ENCODE peak calls at places on chromosomes 4 and X, in nine cellular contexts. N is HepG2, X is uterus, K is GM23248, V is tibial artery, I is neural progenitor cell, U is astrocyte, Y is mesenchymal stem cell, C is SJSA1. O is an unnamed sample.
A peak's percentile ranks its signal among the peaks of the same experiment; 100 is the strongest.

GRCh38 chr4:177442623-177443155 is 452 bp upstream of the AGA start:
- DNase-seq in K (peak; percentile 31), X (no peak), Y (no peak), V (no peak), I (no peak), N (peak; percentile 8), C (no peak), U (no peak), O (no peak)

GRCh38 chr4:2860391-2861348 is 17.0 kb downstream of the ADD1 start:
- DNase-seq in N (peak; percentile 95), X (no peak), Y (peak; percentile 29), C (no peak), I (peak; percentile 27), K (no peak), U (peak; percentile 56), V (no peak), O (no peak)

GRCh38 chrX:47776301-47776700 is 60.4 kb upstream of the ZNF81 start:
- DNase-seq in C (no peak), U (no peak), K (no peak), Y (no peak), V (no peak), N (no peak), I (no peak), X (no peak), O (no peak)

GRCh38 chr4:78032446-78032845 is 24.7 kb upstream of the FRAS1 start:
- DNase-seq in K (no peak), X (no peak), I (no peak), C (no peak), V (no peak), N (no peak), U (no peak), Y (no peak), O (no peak)

GRCh38 chrX:103170216-103170615 is 44.7 kb upstream of the BEX4 start:
- DNase-seq in I (no peak), K (peak; percentile 45), U (peak; percentile 8), Y (no peak), X (no peak), N (no peak), C (no peak), V (no peak), O (peak; percentile 35)

GRCh38 chr4:55543858-55544257 is 2.9 kb downstream of the CLOCK start:
- DNase-seq in Y (peak; percentile 23), I (no peak), K (peak; percentile 58), X (no peak), C (no peak), V (no peak), N (no peak), U (no peak), O (no peak)

GRCh38 chr4:8291701-8292387 is 22.3 kb downstream of the HTRA3 start:
- DNase-seq in U (no peak), C (no peak), I (no peak), Y (no peak), K (no peak), V (no peak), X (peak; percentile 3), N (no peak), O (no peak)

GRCh38 chr4:91448668-91449330 is 855.0 kb upstream of the GRID2 start:
- DNase-seq in X (no peak), C (no peak), Y (peak; percentile 52), N (no peak), K (peak; percentile 4), U (peak; percentile 75), I (no peak), V (no peak), O (no peak)

GRCh38 chrX:45718676-45719075 is 518.0 kb upstream of the DIPK2B start:
- DNase-seq in U (no peak), Y (no peak), V (no peak), I (no peak), N (no peak), X (no peak), C (no peak), K (no peak), O (no peak)

GRCh38 chr4:7286798-7287197 is 94.5 kb downstream of the SORCS2 start:
- DNase-seq in C (no peak), Y (no peak), K (no peak), N (no peak), X (no peak), U (no peak), I (no peak), V (no peak), O (no peak)

GRCh38 chrX:23845316-23845932 is 62.3 kb downstream of the APOO start:
- DNase-seq in X (no peak), Y (peak; percentile 15), V (no peak), N (peak; percentile 64), U (no peak), I (no peak), C (no peak), K (no peak), O (no peak)

GRCh38 chr4:100981447-100982204 is 365.7 kb downstream of the PPP3CA start:
- DNase-seq in K (peak; percentile 71), U (peak; percentile 81), C (no peak), X (no peak), Y (peak; percentile 79), I (no peak), N (no peak), V (no peak), O (no peak)

GRCh38 chr4:4884611-4885010 is 25.1 kb downstream of the MSX1 start:
- DNase-seq in X (no peak), N (no peak), C (no peak), V (no peak), K (peak; percentile 48), Y (no peak), U (no peak), I (no peak), O (peak; percentile 14)

GRCh38 chr4:102557636-102558035 is 56.5 kb downstream of the NFKB1 start:
- DNase-seq in N (no peak), U (no peak), I (no peak), C (no peak), Y (no peak), X (no peak), K (no peak), V (no peak), O (no peak)

GRCh38 chr4:102562995-102563394 is 61.8 kb downstream of the NFKB1 start:
- DNase-seq in I (no peak), K (peak; percentile 62), C (no peak), N (no peak), Y (no peak), X (no peak), U (no peak), V (no peak), O (no peak)

GRCh38 chr4:102560743-102561341 is 59.7 kb downstream of the NFKB1 start:
- DNase-seq in V (no peak), N (no peak), I (no peak), X (no peak), C (no peak), Y (no peak), U (no peak), K (no peak), O (no peak)

GRCh38 chr4:102564399-102564921 is 63.3 kb downstream of the NFKB1 start:
- DNase-seq in U (peak; percentile 80), X (no peak), V (no peak), K (peak; percentile 85), N (no peak), Y (peak; percentile 44), I (no peak), C (no peak), O (peak; percentile 56)

GRCh38 chr4:102560115-102560514 is 59.0 kb downstream of the NFKB1 start:
- DNase-seq in I (no peak), V (no peak), Y (no peak), K (no peak), U (no peak), N (no peak), C (no peak), X (no peak), O (no peak)
- H3K4me3 ChIP-seq in I (no peak overlapping the region), V (no peak overlapping the region), Y (no peak overlapping the region), K (no peak overlapping the region), U (no peak overlapping the region), N (no peak overlapping the region), C (no peak overlapping the region), X (no peak overlapping the region), O (no peak overlapping the region)

GRCh38 chrX:63930140-63930539 is 145.1 kb upstream of the ARHGEF9 start:
- DNase-seq in Y (no peak), X (no peak), K (peak; percentile 58), C (no peak), I (peak; percentile 56), U (no peak), N (no peak), V (no peak), O (no peak)
- H3K9me3 ChIP-seq in Y (no peaks in the 10 kb centered on the region), X (no peaks in the 10 kb centered on the region), K (no peaks in the 10 kb centered on the region), C (no peaks in the 10 kb centered on the region), I (no peaks in the 10 kb centered on the region), U (no peaks in the 10 kb centered on the region), N (no peaks in the 10 kb centered on the region), V (no peaks in the 10 kb centered on the region), O (no peaks in the 10 kb centered on the region)

DNA sequence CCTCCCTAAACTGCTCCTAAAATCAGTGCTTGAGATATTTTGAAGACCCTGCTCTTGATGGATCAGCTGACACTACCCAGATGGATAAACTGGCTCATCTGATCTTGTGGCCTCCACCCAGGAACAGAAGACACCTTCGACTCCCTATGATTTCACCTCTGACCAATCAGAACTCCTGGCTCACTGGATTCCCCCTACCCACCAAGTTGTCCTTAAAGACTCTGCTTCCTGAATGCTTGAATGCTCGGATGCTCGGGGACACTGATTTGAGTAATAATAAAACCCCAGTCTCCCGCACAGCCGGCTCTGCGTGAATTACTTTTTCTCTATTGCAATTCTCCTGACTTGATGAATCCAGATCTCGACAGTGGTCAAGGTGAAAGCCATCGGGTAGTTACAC is 12.0 kb upstream of the RPS3A start:
- DNase-seq in N (no peak), C (no peak), U (no peak), X (no peak), K (no peak), Y (no peak), V (no peak), I (no peak), O (no peak)
- H3K4me3 ChIP-seq in N (no peak overlapping the region), C (no peak overlapping the region), U (no peak overlapping the region), X (no peak overlapping the region), K (no peak overlapping the region), Y (no peak overlapping the region), V (no peak overlapping the region), I (no peak overlapping the region), O (no peak overlapping the region)

DNA sequence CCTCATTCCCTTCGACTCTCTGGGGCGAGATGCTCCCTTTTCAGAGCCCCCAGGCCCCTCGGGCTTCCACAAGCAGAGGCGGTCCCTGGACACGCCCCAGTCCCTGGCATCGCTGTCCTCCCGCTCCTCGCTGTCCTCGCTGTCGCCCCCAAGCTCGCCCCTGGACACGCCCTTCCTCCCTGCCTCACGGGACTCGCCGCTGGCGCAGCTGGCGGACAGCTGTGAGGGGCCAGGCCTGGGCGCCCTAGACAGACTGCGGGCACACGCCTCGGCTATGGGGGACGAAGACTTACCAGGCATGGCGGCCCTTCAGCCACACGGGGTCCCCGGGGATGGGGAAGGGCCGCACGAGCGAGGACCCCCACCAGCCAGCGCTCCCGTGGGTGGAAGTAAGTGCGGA is 39.5 kb upstream of the CLCN4 start:
- DNase-seq in U (no peak), V (no peak), K (no peak), Y (no peak), N (no peak), C (no peak), X (no peak), I (no peak), O (no peak)
- H3K9me3 ChIP-seq in U (no peaks in the 10 kb centered on the region), V (no peaks in the 10 kb centered on the region), K (no peaks in the 10 kb centered on the region), Y (no peaks in the 10 kb centered on the region), N (no peaks in the 10 kb centered on the region), C (peaks cover 6% of the 10 kb centered on the region), X (peaks cover 3% of the 10 kb centered on the region), I (peaks cover 29% of the 10 kb centered on the region), O (peaks cover 24% of the 10 kb centered on the region)

O was measured in MG63.